ENCODE peak calls at places on chromosome 18, in ten cellular contexts. One of them, this sample, is unnamed.

GRCh38 chr18:58298251-58299134 is 254.5 kb downstream of the NEDD4L start:
- DNase-seq in bronchial epithelial cell: peak; percentile 40
- DNase-seq in brain microvascular endothelial cell: no peak
- DNase-seq in right lobe of liver: no peak
- DNase-seq in spleen: no peak
- DNase-seq in IMR-90: peak; percentile 37
- DNase-seq in cardiac muscle cell: no peak
- DNase-seq in MM.1S: no peak
- DNase-seq in fibroblast of lung: peak; percentile 43
- DNase-seq in astrocyte: no peak
- DNase-seq in this sample: no peak

GRCh38 chr18:62324355-62324828 is 718 bp upstream of the TNFRSF11A start:
- DNase-seq in bronchial epithelial cell: no peak
- DNase-seq in brain microvascular endothelial cell: no peak
- DNase-seq in right lobe of liver: no peak
- DNase-seq in spleen: no peak
- DNase-seq in IMR-90: no peak
- DNase-seq in cardiac muscle cell: no peak
- DNase-seq in MM.1S: no peak
- DNase-seq in fibroblast of lung: no peak
- DNase-seq in astrocyte: no peak
- DNase-seq in this sample: peak; percentile 67

GRCh38 chr18:76412010-76412817 is 82.8 kb downstream of the ZNF516 start:
- DNase-seq in bronchial epithelial cell: no peak
- DNase-seq in brain microvascular endothelial cell: peak; percentile 12
- DNase-seq in right lobe of liver: no peak
- DNase-seq in spleen: no peak
- DNase-seq in IMR-90: no peak
- DNase-seq in cardiac muscle cell: no peak
- DNase-seq in MM.1S: no peak
- DNase-seq in fibroblast of lung: peak; percentile 80
- DNase-seq in astrocyte: peak; percentile 71
- DNase-seq in this sample: peak; percentile 47

GRCh38 chr18:12435867-12436266 is 28.1 kb downstream of the PRELID3A start:
- DNase-seq in bronchial epithelial cell: no peak
- DNase-seq in brain microvascular endothelial cell: no peak
- DNase-seq in right lobe of liver: no peak
- DNase-seq in spleen: no peak
- DNase-seq in IMR-90: no peak
- DNase-seq in cardiac muscle cell: no peak
- DNase-seq in MM.1S: no peak
- DNase-seq in fibroblast of lung: no peak
- DNase-seq in astrocyte: no peak
- DNase-seq in this sample: no peak

GRCh38 chr18:11175266-11175947 is 26.0 kb upstream of the PIEZO2 start:
- DNase-seq in bronchial epithelial cell: no peak
- DNase-seq in brain microvascular endothelial cell: peak; percentile 32
- DNase-seq in right lobe of liver: no peak
- DNase-seq in spleen: no peak
- DNase-seq in IMR-90: peak; percentile 85
- DNase-seq in cardiac muscle cell: no peak
- DNase-seq in MM.1S: no peak
- DNase-seq in fibroblast of lung: peak; percentile 81
- DNase-seq in astrocyte: peak; percentile 74
- DNase-seq in this sample: no peak

GRCh38 chr18:77049938-77050337 is 82.6 kb downstream of the MBP start:
- DNase-seq in bronchial epithelial cell: peak; percentile 89
- DNase-seq in brain microvascular endothelial cell: no peak
- DNase-seq in right lobe of liver: no peak
- DNase-seq in spleen: no peak
- DNase-seq in IMR-90: no peak
- DNase-seq in cardiac muscle cell: no peak
- DNase-seq in MM.1S: no peak
- DNase-seq in fibroblast of lung: no peak
- DNase-seq in astrocyte: no peak
- DNase-seq in this sample: no peak

GRCh38 chr18:51154664-51155063 is 42.8 kb downstream of the MEX3C start:
- DNase-seq in bronchial epithelial cell: no peak
- DNase-seq in brain microvascular endothelial cell: no peak
- DNase-seq in right lobe of liver: no peak
- DNase-seq in spleen: no peak
- DNase-seq in IMR-90: no peak
- DNase-seq in cardiac muscle cell: no peak
- DNase-seq in MM.1S: no peak
- DNase-seq in fibroblast of lung: no peak
- DNase-seq in astrocyte: no peak
- DNase-seq in this sample: no peak

GRCh38 chr18:22465859-22466602 is 48.3 kb upstream of the CTAGE1 start:
- DNase-seq in bronchial epithelial cell: peak; percentile 97
- DNase-seq in brain microvascular endothelial cell: peak; percentile 97
- DNase-seq in right lobe of liver: no peak
- DNase-seq in spleen: no peak
- DNase-seq in IMR-90: peak; percentile 98
- DNase-seq in cardiac muscle cell: peak; percentile 88
- DNase-seq in MM.1S: no peak
- DNase-seq in fibroblast of lung: peak; percentile 98
- DNase-seq in astrocyte: peak; percentile 98
- DNase-seq in this sample: no peak

GRCh38 chr18:23963443-23964185 is 50.9 kb upstream of the TTC39C start:
- DNase-seq in bronchial epithelial cell: no peak
- DNase-seq in brain microvascular endothelial cell: no peak
- DNase-seq in right lobe of liver: no peak
- DNase-seq in spleen: no peak
- DNase-seq in IMR-90: no peak
- DNase-seq in cardiac muscle cell: no peak
- DNase-seq in MM.1S: no peak
- DNase-seq in fibroblast of lung: no peak
- DNase-seq in astrocyte: no peak
- DNase-seq in this sample: no peak

GRCh38 chr18:54359233-54359632 is 1.5 kb downstream of the C18orf54 start:
- DNase-seq in bronchial epithelial cell: no peak
- DNase-seq in brain microvascular endothelial cell: no peak
- DNase-seq in right lobe of liver: no peak
- DNase-seq in spleen: no peak
- DNase-seq in IMR-90: peak; percentile 11
- DNase-seq in cardiac muscle cell: no peak
- DNase-seq in MM.1S: no peak
- DNase-seq in fibroblast of lung: peak; percentile 26
- DNase-seq in astrocyte: peak; percentile 20
- DNase-seq in this sample: no peak

GRCh38 chr18:13381907-13382682 is 163.5 kb downstream of the LDLRAD4 start:
- DNase-seq in bronchial epithelial cell: peak; percentile 12
- DNase-seq in brain microvascular endothelial cell: peak; percentile 77
- DNase-seq in right lobe of liver: no peak
- DNase-seq in spleen: no peak
- DNase-seq in IMR-90: peak; percentile 21
- DNase-seq in cardiac muscle cell: peak; percentile 18
- DNase-seq in MM.1S: peak; percentile 54
- DNase-seq in fibroblast of lung: peak; percentile 77
- DNase-seq in astrocyte: peak; percentile 71
- DNase-seq in this sample: no peak

GRCh38 chr18:50401888-50402287 is 27.0 kb downstream of the SKA1 start:
- DNase-seq in bronchial epithelial cell: peak; percentile 45
- DNase-seq in brain microvascular endothelial cell: no peak
- DNase-seq in right lobe of liver: peak; percentile 80
- DNase-seq in spleen: no peak
- DNase-seq in IMR-90: peak; percentile 7
- DNase-seq in cardiac muscle cell: peak; percentile 82
- DNase-seq in MM.1S: no peak
- DNase-seq in fibroblast of lung: peak; percentile 9
- DNase-seq in astrocyte: peak; percentile 2
- DNase-seq in this sample: peak; percentile 86

GRCh38 chr18:80252136-80252535 is 4.8 kb upstream of the PARD6G start:
- DNase-seq in bronchial epithelial cell: peak; percentile 40
- DNase-seq in brain microvascular endothelial cell: peak; percentile 49
- DNase-seq in right lobe of liver: no peak
- DNase-seq in spleen: no peak
- DNase-seq in IMR-90: peak; percentile 74
- DNase-seq in cardiac muscle cell: no peak
- DNase-seq in MM.1S: no peak
- DNase-seq in fibroblast of lung: peak; percentile 75
- DNase-seq in astrocyte: peak; percentile 62
- DNase-seq in this sample: no peak

GRCh38 chr18:70454705-70455322 is 166.0 kb downstream of the SOCS6 start:
- DNase-seq in bronchial epithelial cell: peak; percentile 63
- DNase-seq in brain microvascular endothelial cell: peak; percentile 74
- DNase-seq in right lobe of liver: no peak
- DNase-seq in spleen: no peak
- DNase-seq in IMR-90: peak; percentile 79
- DNase-seq in cardiac muscle cell: peak; percentile 77
- DNase-seq in MM.1S: peak; percentile 60
- DNase-seq in fibroblast of lung: peak; percentile 61
- DNase-seq in astrocyte: peak; percentile 39
- DNase-seq in this sample: no peak

DNA sequence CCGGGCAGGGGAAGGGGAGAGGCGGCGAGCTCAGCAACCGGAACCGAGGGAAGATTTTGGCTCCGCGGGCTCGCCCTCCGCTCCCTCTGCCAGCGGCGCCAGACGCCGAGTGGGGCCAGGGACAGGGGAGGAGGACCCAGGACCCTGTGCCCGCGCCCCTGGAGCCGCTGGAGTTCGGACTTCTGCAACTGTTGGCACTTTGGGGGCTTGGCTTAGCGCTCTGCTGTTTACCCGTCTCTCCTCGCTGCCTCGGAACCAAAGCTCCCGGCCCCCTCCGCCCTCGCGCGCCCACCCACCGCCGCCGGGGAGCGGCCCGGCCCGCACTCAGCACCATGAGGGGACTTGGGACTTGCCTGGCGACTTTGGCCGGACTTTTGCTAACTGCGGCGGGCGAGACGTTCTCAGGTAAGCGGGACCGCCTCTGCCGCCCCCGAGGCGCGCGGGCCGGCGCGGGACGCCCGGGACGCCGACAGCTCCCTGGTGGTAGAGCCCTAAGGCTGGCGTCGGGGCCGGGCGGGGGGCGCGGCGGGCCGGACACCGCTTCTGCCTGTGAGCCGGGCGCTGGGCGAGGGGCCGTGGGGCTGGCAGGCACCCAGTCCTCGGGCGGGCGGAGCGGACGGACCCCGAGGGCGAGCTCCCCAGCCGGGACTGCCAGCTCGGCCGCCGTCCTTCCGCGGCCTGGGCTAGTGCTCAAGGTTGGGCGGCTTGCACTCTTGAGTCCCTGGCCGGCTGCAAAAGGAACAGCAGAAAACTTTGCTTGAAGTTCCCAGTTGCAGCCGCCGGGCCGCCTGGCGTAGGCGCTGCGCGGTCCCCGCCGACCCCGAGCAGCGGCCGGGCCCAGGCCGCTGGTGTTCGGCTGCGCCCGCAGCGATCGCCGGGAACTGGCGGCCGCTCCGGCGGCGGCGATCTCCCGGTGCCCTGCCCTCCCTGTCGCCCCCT is 640 bp downstream of the PTPRM start:
- DNase-seq in bronchial epithelial cell: peak; percentile 32
- DNase-seq in brain microvascular endothelial cell: peak; percentile 58
- DNase-seq in right lobe of liver: peak; percentile 67
- DNase-seq in spleen: peak; percentile 82
- DNase-seq in IMR-90: peak; percentile 64
- DNase-seq in cardiac muscle cell: peak; percentile 75
- DNase-seq in MM.1S: peak; percentile 78
- DNase-seq in fibroblast of lung: peak; percentile 77
- DNase-seq in astrocyte: peak; percentile 65
- DNase-seq in this sample: peak; percentile 89
- TF ChIP-seq CTCF in bronchial epithelial cell: peak; percentile 5
- TF ChIP-seq CTCF in brain microvascular endothelial cell: no peak
- TF ChIP-seq CTCF in right lobe of liver: no peak
- TF ChIP-seq CTCF in spleen: no peak
- TF ChIP-seq CTCF in IMR-90: no peak
- TF ChIP-seq CTCF in cardiac muscle cell: no peak
- TF ChIP-seq CTCF in MM.1S: no peak
- TF ChIP-seq CTCF in fibroblast of lung: no peak
- TF ChIP-seq CTCF in astrocyte: no peak
- TF ChIP-seq CTCF in this sample: no peak

GRCh38 chr18:68714356-68714706 is 577 bp downstream of the TMX3 start:
- DNase-seq in bronchial epithelial cell: no peak
- DNase-seq in brain microvascular endothelial cell: no peak
- DNase-seq in right lobe of liver: no peak
- DNase-seq in spleen: no peak
- DNase-seq in IMR-90: no peak
- DNase-seq in cardiac muscle cell: peak; percentile 46
- DNase-seq in MM.1S: peak; percentile 9
- DNase-seq in fibroblast of lung: peak; percentile 20
- DNase-seq in astrocyte: no peak
- DNase-seq in this sample: peak; percentile 54

GRCh38 chr18:68713131-68713530 is 1.8 kb downstream of the TMX3 start:
- DNase-seq in bronchial epithelial cell: no peak
- DNase-seq in brain microvascular endothelial cell: no peak
- DNase-seq in right lobe of liver: no peak
- DNase-seq in spleen: no peak
- DNase-seq in IMR-90: no peak
- DNase-seq in cardiac muscle cell: no peak
- DNase-seq in MM.1S: no peak
- DNase-seq in fibroblast of lung: no peak
- DNase-seq in astrocyte: no peak
- DNase-seq in this sample: peak; percentile 51

GRCh38 chr18:68713791-68714190 is 1.1 kb downstream of the TMX3 start:
- DNase-seq in bronchial epithelial cell: peak; percentile 33
- DNase-seq in brain microvascular endothelial cell: no peak
- DNase-seq in right lobe of liver: no peak
- DNase-seq in spleen: no peak
- DNase-seq in IMR-90: no peak
- DNase-seq in cardiac muscle cell: no peak
- DNase-seq in MM.1S: no peak
- DNase-seq in fibroblast of lung: peak; percentile 16
- DNase-seq in astrocyte: no peak
- DNase-seq in this sample: no peak

GRCh38 chr18:68714707-68715496 is at the start of gene TMX3:
- DNase-seq in bronchial epithelial cell: peak; percentile 90
- DNase-seq in brain microvascular endothelial cell: peak; percentile 81
- DNase-seq in right lobe of liver: peak; percentile 92
- DNase-seq in spleen: peak; percentile 98
- DNase-seq in IMR-90: peak; percentile 92
- DNase-seq in cardiac muscle cell: peak; percentile 96
- DNase-seq in MM.1S: peak; percentile 96
- DNase-seq in fibroblast of lung: peak; percentile 92
- DNase-seq in astrocyte: peak; percentile 85
- DNase-seq in this sample: peak; percentile 96
- H3K4me3 ChIP-seq in bronchial epithelial cell: peak within 1 kb of the TSS; percentile 95
- H3K4me3 ChIP-seq in brain microvascular endothelial cell: peak within 1 kb of the TSS; percentile 90
- H3K4me3 ChIP-seq in right lobe of liver: peak within 1 kb of the TSS; percentile 95
- H3K4me3 ChIP-seq in spleen: peak within 1 kb of the TSS; percentile 93
- H3K4me3 ChIP-seq in IMR-90: peak within 1 kb of the TSS; percentile 74
- H3K4me3 ChIP-seq in cardiac muscle cell: peak within 1 kb of the TSS; percentile 77
- H3K4me3 ChIP-seq in MM.1S: peak within 1 kb of the TSS; percentile 94
- H3K4me3 ChIP-seq in fibroblast of lung: peak within 1 kb of the TSS; percentile 89
- H3K4me3 ChIP-seq in astrocyte: peak within 1 kb of the TSS; percentile 98
- H3K4me3 ChIP-seq in this sample: peak within 1 kb of the TSS; percentile 97

GRCh38 chr18:63940008-63940407 is 9.1 kb upstream of the HMSD start:
- DNase-seq in bronchial epithelial cell: no peak
- DNase-seq in brain microvascular endothelial cell: no peak
- DNase-seq in right lobe of liver: no peak
- DNase-seq in spleen: no peak
- DNase-seq in IMR-90: no peak
- DNase-seq in cardiac muscle cell: no peak
- DNase-seq in MM.1S: no peak
- DNase-seq in fibroblast of lung: no peak
- DNase-seq in astrocyte: no peak
- DNase-seq in this sample: no peak
- H3K27me3 ChIP-seq in bronchial epithelial cell: no peaks in the 10 kb centered on the region
- H3K27me3 ChIP-seq in brain microvascular endothelial cell: peaks cover 3% of the 10 kb centered on the region
- H3K27me3 ChIP-seq in right lobe of liver: no peaks in the 10 kb centered on the region
- H3K27me3 ChIP-seq in spleen: peaks cover 5% of the 10 kb centered on the region
- H3K27me3 ChIP-seq in IMR-90: peaks cover 20% of the 10 kb centered on the region
- H3K27me3 ChIP-seq in cardiac muscle cell: peaks cover 31% of the 10 kb centered on the region
- H3K27me3 ChIP-seq in MM.1S: no peaks in the 10 kb centered on the region
- H3K27me3 ChIP-seq in fibroblast of lung: peaks cover 3% of the 10 kb centered on the region
- H3K27me3 ChIP-seq in astrocyte: peaks cover 5% of the 10 kb centered on the region
- H3K27me3 ChIP-seq in this sample: peaks cover 33% of the 10 kb centered on the region

GRCh38 chr18:44988821-44989587 is 308.3 kb downstream of the SETBP1 start:
- DNase-seq in bronchial epithelial cell: peak; percentile 70
- DNase-seq in brain microvascular endothelial cell: no peak
- DNase-seq in right lobe of liver: no peak
- DNase-seq in spleen: no peak
- DNase-seq in IMR-90: no peak
- DNase-seq in cardiac muscle cell: no peak
- DNase-seq in MM.1S: no peak
- DNase-seq in fibroblast of lung: peak; percentile 35
- DNase-seq in astrocyte: peak; percentile 10
- DNase-seq in this sample: no peak
- TF ChIP-seq CTCF in bronchial epithelial cell: no peak
- TF ChIP-seq CTCF in brain microvascular endothelial cell: no peak
- TF ChIP-seq CTCF in right lobe of liver: no peak
- TF ChIP-seq CTCF in spleen: no peak
- TF ChIP-seq CTCF in IMR-90: no peak
- TF ChIP-seq CTCF in cardiac muscle cell: no peak
- TF ChIP-seq CTCF in MM.1S: no peak
- TF ChIP-seq CTCF in fibroblast of lung: no peak
- TF ChIP-seq CTCF in astrocyte: no peak
- TF ChIP-seq CTCF in this sample: no peak